ENCODE peak calls at places on chromosomes 1 and 21, in seven cellular contexts. F is LoVo; Z is A673; K is NCI-H460; W is GM20000; G is stimulated activated CD4-positive, alpha-beta T cell treated with anti-CD3 and anti-CD28 coated beads, TNF-alpha, amount 100 ng/mL, for 24 hours; U is GDM1. Y is an unnamed sample.

GRCh38 chr1:32557812-32558211 is 18.6 kb downstream of the ZBTB8A start:
- DNase-seq in G (no peak), U (no peak), K (no peak), W (no peak), F (no peak), Z (no peak), Y (no peak)

GRCh38 chr1:60678802-60679201 is 403.6 kb upstream of the NFIA start:
- DNase-seq in Z (no peak), K (no peak), F (no peak), W (no peak), U (no peak), G (no peak), Y (no peak)

GRCh38 chr1:191495040-191495439 is 663.2 kb upstream of the RGS18 start:
- DNase-seq in W (no peak), K (no peak), Z (no peak), F (no peak), U (no peak), G (no peak), Y (no peak)

GRCh38 chr21:44935533-44935927 is 4.3 kb upstream of the SLX9 start:
- DNase-seq in G (no peak), U (no peak), Z (peak; percentile 44), F (no peak), W (no peak), K (no peak), Y (no peak)

GRCh38 chr1:53725238-53725689 is 13.7 kb downstream of the GLIS1 start:
- DNase-seq in K (no peak), U (no peak), W (no peak), F (no peak), Z (peak; percentile 22), G (no peak), Y (no peak)

GRCh38 chr1:245735831-245736530 is 581.2 kb downstream of the KIF26B start:
- DNase-seq in K (no peak), F (peak; percentile 1), W (no peak), U (no peak), Z (no peak), G (no peak), Y (no peak)

GRCh38 chr21:26851109-26851944 is 6.1 kb upstream of the ADAMTS1 start:
- DNase-seq in F (no peak), U (no peak), G (no peak), W (no peak), Z (no peak), K (no peak), Y (no peak)

GRCh38 chr1:38547346-38547745 is 312.2 kb downstream of the RRAGC start:
- DNase-seq in U (no peak), F (no peak), K (no peak), W (no peak), G (no peak), Z (no peak), Y (no peak)

GRCh38 chr1:167799747-167800146 is 78.0 kb downstream of the MPZL1 start:
- DNase-seq in F (no peak), W (no peak), Z (no peak), K (no peak), U (no peak), G (no peak), Y (no peak)